ENCODE peak calls at places on chromosomes 1 and 21, in nine cellular contexts. F, H, G, N, B, E, Q, D and L are unnamed samples.

GRCh38 chr1:15180945-15181523 is 27.5 kb downstream of the TMEM51 start:
- DNase-seq in F (no peak), H (no peak), G (no peak), N (no peak), B (no peak), E (peak), Q (no peak), D (no peak), L (no peak)

GRCh38 chr1:64608015-64608650 is 136.7 kb upstream of the RAVER2 start:
- DNase-seq in F (no peak), H (peak), G (no peak), N (peak), B (no peak), E (no peak), Q (no peak), D (no peak), L (no peak)

GRCh38 chr1:216826206-216826605 is 103.0 kb upstream of the ESRRG start:
- DNase-seq in F (no peak), H (no peak), G (no peak), N (no peak), B (no peak), E (no peak), Q (no peak), D (no peak), L (no peak)

GRCh38 chr1:236489710-236490377 is 33.9 kb upstream of the LGALS8 start:
- DNase-seq in F (no peak), H (peak), G (no peak), N (peak), B (no peak), E (no peak), Q (peak), D (peak), L (no peak)

GRCh38 chr1:217892750-217893149 is 261.6 kb downstream of the SPATA17 start:
- DNase-seq in F (no peak), H (no peak), G (no peak), N (no peak), B (no peak), E (no peak), Q (no peak), D (no peak), L (no peak)

GRCh38 chr1:199084293-199084692 is 445.5 kb downstream of the PTPRC start:
- DNase-seq in F (no peak), H (peak), G (no peak), N (peak), B (no peak), E (no peak), Q (no peak), D (no peak), L (no peak)

GRCh38 chr1:30414086-30414850 is 309.1 kb downstream of the MATN1 start:
- DNase-seq in F (no peak), H (no peak), G (no peak), N (no peak), B (no peak), E (no peak), Q (peak), D (no peak), L (no peak)

GRCh38 chr1:10794724-10795304 is 1.6 kb downstream of the CASZ1 start:
- DNase-seq in F (peak), H (no peak), G (no peak), N (no peak), B (no peak), E (peak), Q (peak), D (no peak), L (no peak)

GRCh38 chr1:212401838-212402582 is 12.7 kb downstream of the PACC1 start:
- DNase-seq in F (no peak), H (peak), G (no peak), N (peak), B (no peak), E (no peak), Q (no peak), D (no peak), L (no peak)

GRCh38 chr1:42330215-42330614 is 4.8 kb downstream of the FOXJ3 start:
- DNase-seq in F (no peak), H (no peak), G (no peak), N (no peak), B (no peak), E (no peak), Q (no peak), D (no peak), L (no peak)

GRCh38 chr1:32056598-32056997 is 16.1 kb upstream of the TMEM39B start:
- DNase-seq in F (no peak), H (no peak), G (no peak), N (no peak), B (no peak), E (no peak), Q (no peak), D (no peak), L (no peak)

GRCh38 chr1:113118266-113118665 is 45.3 kb downstream of the LRIG2 start:
- DNase-seq in F (no peak), H (peak), G (no peak), N (no peak), B (no peak), E (no peak), Q (no peak), D (no peak), L (no peak)

GRCh38 chr1:27007909-27008582 is 4.6 kb downstream of the TENT5B start:
- DNase-seq in F (no peak), H (no peak), G (no peak), N (peak), B (peak), E (peak), Q (peak), D (no peak), L (peak)

GRCh38 chr1:192903142-192903541 is 94.3 kb downstream of the RGS2 start:
- DNase-seq in F (no peak), H (no peak), G (no peak), N (no peak), B (no peak), E (no peak), Q (peak), D (no peak), L (no peak)

GRCh38 chr1:170619167-170620030 is 44.5 kb upstream of the PRRX1 start:
- DNase-seq in F (peak), H (peak), G (peak), N (peak), B (no peak), E (no peak), Q (peak), D (no peak), L (no peak)

GRCh38 chr21:45128613-45129226 is 54.3 kb downstream of the ADARB1 start:
- DNase-seq in F (peak), H (peak), G (peak), N (peak), B (peak), E (peak), Q (peak), D (peak), L (no peak)

GRCh38 chr1:58982259-58982998 is 198.6 kb upstream of the JUN start:
- DNase-seq in F (no peak), H (no peak), G (peak), N (peak), B (no peak), E (no peak), Q (peak), D (no peak), L (no peak)

GRCh38 chr1:12608311-12608957 is 9.6 kb downstream of the DHRS3 start:
- DNase-seq in F (no peak), H (no peak), G (no peak), N (no peak), B (no peak), E (no peak), Q (no peak), D (no peak), L (no peak)

GRCh38 chr1:181905944-181906597 is 155.4 kb downstream of the ZNF648 start:
- DNase-seq in F (no peak), H (no peak), G (no peak), N (no peak), B (no peak), E (no peak), Q (no peak), D (no peak), L (no peak)

GRCh38 chr21:41403966-41404365 is 22.1 kb upstream of the MX1 start:
- DNase-seq in F (no peak), H (no peak), G (no peak), N (no peak), B (no peak), E (no peak), Q (no peak), D (no peak), L (no peak)

GRCh38 chr1:185973645-185974044 is 239.5 kb downstream of the HMCN1 start:
- DNase-seq in F (no peak), H (peak), G (peak), N (peak), B (no peak), E (no peak), Q (no peak), D (no peak), L (no peak)

GRCh38 chr1:7358346-7358745 is 412.8 kb upstream of the VAMP3 start:
- DNase-seq in F (no peak), H (no peak), G (no peak), N (no peak), B (no peak), E (no peak), Q (no peak), D (no peak), L (no peak)

GRCh38 chr1:81158592-81158991 is 642.1 kb upstream of the ADGRL2 start:
- DNase-seq in F (no peak), H (peak), G (no peak), N (peak), B (no peak), E (no peak), Q (no peak), D (no peak), L (no peak)

GRCh38 chr1:11321656-11322491 is 48.9 kb downstream of the UBIAD1 start:
- DNase-seq in F (no peak), H (no peak), G (no peak), N (no peak), B (no peak), E (no peak), Q (no peak), D (no peak), L (no peak)

GRCh38 chr1:116397728-116398127 is 24.7 kb downstream of the ATP1A1 start:
- DNase-seq in F (no peak), H (no peak), G (no peak), N (no peak), B (no peak), E (no peak), Q (no peak), D (no peak), L (no peak)

GRCh38 chr1:117541003-117541402 is 64.8 kb upstream of the TENT5C start:
- DNase-seq in F (no peak), H (no peak), G (no peak), N (peak), B (peak), E (no peak), Q (no peak), D (no peak), L (no peak)

GRCh38 chr1:183996396-183996795 is 41.1 kb downstream of the COLGALT2 start:
- DNase-seq in F (no peak), H (no peak), G (no peak), N (no peak), B (no peak), E (no peak), Q (no peak), D (no peak), L (no peak)

GRCh38 chr1:180962178-180962577 is 49.5 kb downstream of the KIAA1614 start:
- DNase-seq in F (no peak), H (no peak), G (no peak), N (no peak), B (no peak), E (no peak), Q (no peak), D (no peak), L (no peak)

GRCh38 chr1:182602945-182603645 is 1.1 kb downstream of the RGS16 start:
- DNase-seq in F (no peak), H (no peak), G (no peak), N (peak), B (peak), E (no peak), Q (no peak), D (no peak), L (no peak)

GRCh38 chr1:68111804-68112436 is 61.5 kb upstream of the DIRAS3 start:
- DNase-seq in F (peak), H (peak), G (peak), N (peak), B (peak), E (peak), Q (peak), D (no peak), L (no peak)

GRCh38 chr1:181630838-181631237 is 147.5 kb downstream of the CACNA1E start:
- DNase-seq in F (no peak), H (no peak), G (no peak), N (no peak), B (peak), E (no peak), Q (peak), D (no peak), L (no peak)

GRCh38 chr1:235642943-235643371 is 6.6 kb downstream of the GNG4 start:
- DNase-seq in F (peak), H (no peak), G (no peak), N (no peak), B (no peak), E (no peak), Q (no peak), D (no peak), L (no peak)

GRCh38 chr1:93416183-93416582 is 31.7 kb upstream of the FNBP1L start:
- DNase-seq in F (no peak), H (no peak), G (no peak), N (no peak), B (no peak), E (no peak), Q (no peak), D (no peak), L (no peak)

GRCh38 chr1:234114648-234115307 is 210.3 kb downstream of the SLC35F3 start:
- DNase-seq in F (peak), H (peak), G (peak), N (peak), B (no peak), E (peak), Q (peak), D (peak), L (no peak)

GRCh38 chr1:172351347-172351746 is 69.1 kb upstream of the C1orf105 start:
- DNase-seq in F (no peak), H (peak), G (no peak), N (peak), B (no peak), E (no peak), Q (no peak), D (no peak), L (no peak)

GRCh38 chr1:68231627-68232303 is 558 bp downstream of the WLS start:
- DNase-seq in F (no peak), H (peak), G (peak), N (peak), B (peak), E (peak), Q (peak), D (peak), L (peak)

GRCh38 chr1:42955311-42956063 is 3.2 kb downstream of the SLC2A1 start:
- DNase-seq in F (no peak), H (no peak), G (no peak), N (no peak), B (no peak), E (no peak), Q (no peak), D (no peak), L (no peak)

GRCh38 chr1:224226849-224227502 is 43.9 kb downstream of the DEGS1 start:
- DNase-seq in F (no peak), H (no peak), G (no peak), N (no peak), B (no peak), E (no peak), Q (no peak), D (no peak), L (no peak)
- TF ChIP-seq CTCF in F (no peak), H (no peak), G (no peak), N (no peak), B (no peak), E (no peak), Q (no peak), D (no peak), L (no peak)

GRCh38 chr21:32137266-32137665 is 141.6 kb downstream of the MIS18A start:
- DNase-seq in F (no peak), H (no peak), G (no peak), N (no peak), B (no peak), E (no peak), Q (no peak), D (no peak), L (no peak)

GRCh38 chr21:32136546-32136945 is 142.3 kb downstream of the MIS18A start:
- DNase-seq in F (no peak), H (no peak), G (no peak), N (no peak), B (no peak), E (no peak), Q (no peak), D (no peak), L (no peak)

GRCh38 chr21:32134441-32135159 is 144.2 kb downstream of the MIS18A start:
- DNase-seq in F (no peak), H (no peak), G (no peak), N (no peak), B (no peak), E (no peak), Q (no peak), D (no peak), L (no peak)

GRCh38 chr21:32132911-32133310 is 145.9 kb downstream of the MIS18A start:
- DNase-seq in F (no peak), H (no peak), G (no peak), N (no peak), B (no peak), E (no peak), Q (no peak), D (no peak), L (no peak)

GRCh38 chr21:32135401-32136363 is 143.2 kb downstream of the MIS18A start:
- DNase-seq in F (no peak), H (peak), G (no peak), N (peak), B (no peak), E (no peak), Q (no peak), D (no peak), L (no peak)
- TF ChIP-seq CTCF in F (no peak), H (no peak), G (no peak), N (peak), B (no peak), E (no peak), Q (no peak), D (no peak), L (no peak)

GRCh38 chr1:188070848-188071247 is 1242.1 kb downstream of the PLA2G4A start:
- DNase-seq in F (no peak), H (no peak), G (no peak), N (no peak), B (no peak), E (no peak), Q (no peak), D (no peak), L (no peak)
- TF ChIP-seq CTCF in F (no peak), H (no peak), G (no peak), N (no peak), B (no peak), E (no peak), Q (no peak), D (no peak), L (no peak)

GRCh38 chr1:6207921-6208320 is 2.0 kb downstream of the RNF207 start:
- DNase-seq in F (no peak), H (no peak), G (no peak), N (no peak), B (no peak), E (no peak), Q (no peak), D (peak), L (no peak)

GRCh38 chr1:6209661-6210605 is 4.0 kb downstream of the RNF207 start:
- DNase-seq in F (peak), H (no peak), G (no peak), N (no peak), B (no peak), E (peak), Q (no peak), D (peak), L (no peak)

GRCh38 chr1:6210606-6211355 is 4.9 kb downstream of the RNF207 start:
- DNase-seq in F (no peak), H (no peak), G (no peak), N (no peak), B (no peak), E (no peak), Q (no peak), D (no peak), L (no peak)

GRCh38 chr1:6207075-6207885 is 1.4 kb downstream of the RNF207 start:
- DNase-seq in F (no peak), H (no peak), G (no peak), N (no peak), B (peak), E (no peak), Q (no peak), D (no peak), L (no peak)

GRCh38 chr1:6208723-6209660 is 3.1 kb downstream of the RNF207 start:
- DNase-seq in F (peak), H (peak), G (no peak), N (peak), B (peak), E (peak), Q (peak), D (peak), L (peak)
- TF ChIP-seq CTCF in F (peak), H (peak), G (peak), N (peak), B (peak), E (peak), Q (peak), D (peak), L (peak)

GRCh38 chr1:84433253-84434080 is 35.2 kb downstream of the DNASE2B start:
- DNase-seq in F (peak), H (peak), G (peak), N (peak), B (peak), E (peak), Q (peak), D (peak), L (no peak)
- TF ChIP-seq CTCF in F (peak), H (peak), G (peak), N (peak), B (peak), E (peak), Q (peak), D (peak), L (peak)

GRCh38 chr1:176119549-176119948 is 87.5 kb downstream of the COP1 start:
- DNase-seq in F (no peak), H (peak), G (no peak), N (peak), B (no peak), E (no peak), Q (no peak), D (no peak), L (no peak)
- TF ChIP-seq CTCF in F (no peak), H (peak), G (peak), N (no peak), B (no peak), E (no peak), Q (no peak), D (no peak), L (no peak)

DNA sequence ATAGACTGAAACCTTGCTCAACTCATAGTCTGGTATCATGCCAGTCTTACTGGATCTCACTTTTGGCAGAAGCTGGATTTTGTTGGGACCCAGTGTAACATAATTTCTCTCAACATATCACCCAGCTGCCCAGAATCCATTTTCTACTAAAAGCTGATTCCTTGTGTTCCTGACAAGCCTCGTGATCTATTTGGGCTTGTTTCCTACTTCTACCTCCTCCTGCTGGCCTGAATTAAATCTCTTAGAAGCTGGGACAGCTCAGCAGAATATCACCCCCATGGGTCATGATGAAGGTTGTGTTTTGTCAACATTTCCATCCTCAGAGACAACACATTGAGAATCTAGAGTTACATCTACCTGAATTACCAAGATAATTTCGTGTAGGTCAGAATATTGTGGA is 7.7 kb downstream of the GOLT1A start:
- DNase-seq in F (no peak), H (peak), G (no peak), N (peak), B (no peak), E (no peak), Q (no peak), D (no peak), L (no peak)
- TF ChIP-seq CTCF in F (no peak), H (peak), G (peak), N (peak), B (no peak), E (no peak), Q (no peak), D (no peak), L (no peak)